ENCODE peak calls at places on chromosomes 12 and 14, in nine cellular contexts. One of them, this sample, is unnamed.

GRCh38 chr12:1474567-1475153 is 119.7 kb downstream of the FBXL14 start:
- DNase-seq in sigmoid colon: no peak
- DNase-seq in CD4-positive, alpha-beta memory T cell: no peak
- DNase-seq in upper lobe of right lung: no peak
- DNase-seq in pancreas: no peak
- DNase-seq in HL-60: no peak
- DNase-seq in psoas muscle: no peak
- DNase-seq in ascending aorta: no peak
- DNase-seq in PC-3: peak; percentile 67
- DNase-seq in this sample: no peak

GRCh38 chr14:68195126-68195525 is 375.5 kb downstream of the RAD51B start:
- DNase-seq in upper lobe of right lung: no peak
- DNase-seq in ascending aorta: no peak
- DNase-seq in CD4-positive, alpha-beta memory T cell: no peak
- DNase-seq in psoas muscle: no peak
- DNase-seq in HL-60: no peak
- DNase-seq in PC-3: peak; percentile 38
- DNase-seq in sigmoid colon: no peak
- DNase-seq in pancreas: no peak
- DNase-seq in this sample: no peak

GRCh38 chr12:13350381-13350780 is 153.9 kb downstream of the EMP1 start:
- DNase-seq in HL-60: no peak
- DNase-seq in sigmoid colon: no peak
- DNase-seq in PC-3: no peak
- DNase-seq in ascending aorta: no peak
- DNase-seq in upper lobe of right lung: no peak
- DNase-seq in CD4-positive, alpha-beta memory T cell: no peak
- DNase-seq in psoas muscle: no peak
- DNase-seq in pancreas: no peak
- DNase-seq in this sample: no peak

GRCh38 chr14:105061428-105062047 is 3.7 kb downstream of the GPR132 start:
- DNase-seq in HL-60: peak; percentile 73
- DNase-seq in ascending aorta: no peak
- DNase-seq in pancreas: peak; percentile 75
- DNase-seq in psoas muscle: peak; percentile 53
- DNase-seq in CD4-positive, alpha-beta memory T cell: peak; percentile 43
- DNase-seq in sigmoid colon: peak; percentile 76
- DNase-seq in PC-3: no peak
- DNase-seq in upper lobe of right lung: peak; percentile 76
- DNase-seq in this sample: peak; percentile 30

GRCh38 chr14:91047174-91047753 is 13.2 kb downstream of the RPS6KA5 start:
- DNase-seq in PC-3: no peak
- DNase-seq in psoas muscle: no peak
- DNase-seq in ascending aorta: no peak
- DNase-seq in upper lobe of right lung: no peak
- DNase-seq in CD4-positive, alpha-beta memory T cell: peak; percentile 11
- DNase-seq in HL-60: no peak
- DNase-seq in pancreas: no peak
- DNase-seq in sigmoid colon: no peak
- DNase-seq in this sample: no peak

GRCh38 chr12:125218952-125219351 is 153.7 kb downstream of the AACS start:
- DNase-seq in ascending aorta: no peak
- DNase-seq in upper lobe of right lung: no peak
- DNase-seq in HL-60: peak; percentile 20
- DNase-seq in sigmoid colon: no peak
- DNase-seq in PC-3: no peak
- DNase-seq in CD4-positive, alpha-beta memory T cell: no peak
- DNase-seq in pancreas: no peak
- DNase-seq in psoas muscle: no peak
- DNase-seq in this sample: no peak

GRCh38 chr12:121800694-121801600 is 2.9 kb upstream of the SETD1B start:
- DNase-seq in HL-60: peak; percentile 64
- DNase-seq in PC-3: peak; percentile 71
- DNase-seq in CD4-positive, alpha-beta memory T cell: peak; percentile 76
- DNase-seq in ascending aorta: peak; percentile 88
- DNase-seq in psoas muscle: peak; percentile 81
- DNase-seq in upper lobe of right lung: peak; percentile 86
- DNase-seq in sigmoid colon: peak; percentile 93
- DNase-seq in pancreas: peak; percentile 93
- DNase-seq in this sample: peak; percentile 87

GRCh38 chr14:96165493-96166474 is 38.9 kb upstream of the BDKRB2 start:
- DNase-seq in ascending aorta: no peak
- DNase-seq in sigmoid colon: peak; percentile 26
- DNase-seq in PC-3: no peak
- DNase-seq in psoas muscle: no peak
- DNase-seq in pancreas: no peak
- DNase-seq in HL-60: no peak
- DNase-seq in CD4-positive, alpha-beta memory T cell: no peak
- DNase-seq in upper lobe of right lung: no peak
- DNase-seq in this sample: peak; percentile 7

GRCh38 chr12:4771960-4772566 is 51.9 kb downstream of the GALNT8 start:
- DNase-seq in PC-3: no peak
- DNase-seq in upper lobe of right lung: no peak
- DNase-seq in sigmoid colon: no peak
- DNase-seq in HL-60: no peak
- DNase-seq in psoas muscle: no peak
- DNase-seq in CD4-positive, alpha-beta memory T cell: no peak
- DNase-seq in pancreas: no peak
- DNase-seq in ascending aorta: no peak
- DNase-seq in this sample: no peak

GRCh38 chr14:55329999-55330710 is 58.9 kb downstream of the FBXO34 start:
- DNase-seq in sigmoid colon: no peak
- DNase-seq in pancreas: no peak
- DNase-seq in HL-60: no peak
- DNase-seq in ascending aorta: no peak
- DNase-seq in PC-3: peak; percentile 68
- DNase-seq in upper lobe of right lung: no peak
- DNase-seq in psoas muscle: no peak
- DNase-seq in CD4-positive, alpha-beta memory T cell: no peak
- DNase-seq in this sample: peak; percentile 13

GRCh38 chr14:69532561-69533335 is 41.9 kb downstream of the CCDC177 start:
- DNase-seq in HL-60: no peak
- DNase-seq in CD4-positive, alpha-beta memory T cell: no peak
- DNase-seq in upper lobe of right lung: no peak
- DNase-seq in PC-3: peak; percentile 65
- DNase-seq in psoas muscle: no peak
- DNase-seq in pancreas: no peak
- DNase-seq in sigmoid colon: no peak
- DNase-seq in ascending aorta: no peak
- DNase-seq in this sample: no peak

GRCh38 chr14:68173227-68173972 is 353.8 kb downstream of the RAD51B start:
- DNase-seq in sigmoid colon: no peak
- DNase-seq in psoas muscle: no peak
- DNase-seq in ascending aorta: no peak
- DNase-seq in pancreas: no peak
- DNase-seq in upper lobe of right lung: no peak
- DNase-seq in PC-3: no peak
- DNase-seq in CD4-positive, alpha-beta memory T cell: no peak
- DNase-seq in HL-60: no peak
- DNase-seq in this sample: no peak

GRCh38 chr14:96108911-96109310 is 69.7 kb downstream of the C14orf132 start:
- DNase-seq in ascending aorta: no peak
- DNase-seq in psoas muscle: no peak
- DNase-seq in CD4-positive, alpha-beta memory T cell: no peak
- DNase-seq in pancreas: no peak
- DNase-seq in upper lobe of right lung: no peak
- DNase-seq in PC-3: no peak
- DNase-seq in HL-60: no peak
- DNase-seq in sigmoid colon: no peak
- DNase-seq in this sample: no peak

GRCh38 chr14:71328183-71328582 is 420.9 kb downstream of the PCNX1 start:
- DNase-seq in sigmoid colon: no peak
- DNase-seq in HL-60: no peak
- DNase-seq in PC-3: no peak
- DNase-seq in upper lobe of right lung: no peak
- DNase-seq in pancreas: no peak
- DNase-seq in CD4-positive, alpha-beta memory T cell: no peak
- DNase-seq in psoas muscle: no peak
- DNase-seq in ascending aorta: no peak
- DNase-seq in this sample: no peak

DNA sequence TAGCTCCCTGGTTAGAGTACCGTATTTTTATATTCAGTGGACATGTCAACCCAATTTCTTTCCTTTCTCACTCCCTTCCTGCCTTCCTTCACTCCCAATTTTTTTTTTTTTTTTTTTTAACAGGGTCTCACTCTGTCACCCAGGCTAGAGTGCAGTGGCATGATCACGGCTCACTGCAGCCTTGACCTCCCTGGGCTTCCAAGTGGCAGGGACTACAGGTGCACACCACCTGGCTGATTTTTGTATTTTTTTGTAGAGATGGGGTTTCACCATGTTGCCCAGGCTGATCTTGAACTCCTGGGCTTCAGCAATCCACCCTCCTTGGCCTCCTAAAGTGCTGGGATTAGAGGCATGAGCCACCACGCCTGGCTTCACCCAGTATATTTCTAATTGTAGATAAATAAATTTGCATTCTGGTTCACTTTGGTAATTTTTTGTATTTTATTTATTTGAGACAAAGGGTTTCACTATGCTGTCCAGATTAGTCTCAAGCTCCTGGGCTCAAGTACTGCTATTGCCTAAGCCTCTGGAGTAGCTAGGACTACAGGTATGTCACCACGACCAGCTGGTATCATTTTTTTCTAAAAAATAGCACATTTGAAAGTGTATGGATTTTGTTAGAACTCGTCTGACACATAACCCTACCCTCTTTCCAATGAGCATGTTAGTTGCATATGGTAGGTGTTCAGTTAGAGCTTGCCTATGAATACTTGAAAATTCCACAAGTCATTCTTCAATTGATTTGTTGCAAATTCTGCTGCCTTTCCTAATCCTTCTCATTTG is 15.7 kb downstream of the SLC38A2 start:
- DNase-seq in upper lobe of right lung: no peak
- DNase-seq in psoas muscle: no peak
- DNase-seq in CD4-positive, alpha-beta memory T cell: no peak
- DNase-seq in HL-60: no peak
- DNase-seq in PC-3: peak; percentile 24
- DNase-seq in pancreas: no peak
- DNase-seq in sigmoid colon: no peak
- DNase-seq in ascending aorta: no peak
- DNase-seq in this sample: no peak
- H3K27ac ChIP-seq in upper lobe of right lung: no peak overlapping the region
- H3K27ac ChIP-seq in psoas muscle: peak overlapping the region; percentile 36
- H3K27ac ChIP-seq in CD4-positive, alpha-beta memory T cell: no peak overlapping the region
- H3K27ac ChIP-seq in HL-60: no peak overlapping the region
- H3K27ac ChIP-seq in PC-3: no peak overlapping the region
- H3K27ac ChIP-seq in pancreas: no peak overlapping the region
- H3K27ac ChIP-seq in sigmoid colon: peak overlapping the region; percentile 11
- H3K27ac ChIP-seq in ascending aorta: peak overlapping the region; percentile 40
- H3K27ac ChIP-seq in this sample: no peak overlapping the region

GRCh38 chr14:22845103-22845394 is 8.7 kb downstream of the MMP14 start:
- DNase-seq in ascending aorta: no peak
- DNase-seq in upper lobe of right lung: no peak
- DNase-seq in pancreas: no peak
- DNase-seq in PC-3: no peak
- DNase-seq in sigmoid colon: no peak
- DNase-seq in psoas muscle: no peak
- DNase-seq in CD4-positive, alpha-beta memory T cell: no peak
- DNase-seq in HL-60: no peak
- DNase-seq in this sample: no peak
- H3K27me3 ChIP-seq in ascending aorta: no peaks in the 10 kb centered on the region
- H3K27me3 ChIP-seq in upper lobe of right lung: no peaks in the 10 kb centered on the region
- H3K27me3 ChIP-seq in pancreas: no peaks in the 10 kb centered on the region
- H3K27me3 ChIP-seq in PC-3: no peaks in the 10 kb centered on the region
- H3K27me3 ChIP-seq in sigmoid colon: no peaks in the 10 kb centered on the region
- H3K27me3 ChIP-seq in psoas muscle: no peaks in the 10 kb centered on the region
- H3K27me3 ChIP-seq in CD4-positive, alpha-beta memory T cell: no peaks in the 10 kb centered on the region
- H3K27me3 ChIP-seq in HL-60: no peaks in the 10 kb centered on the region
- H3K27me3 ChIP-seq in this sample: no peaks in the 10 kb centered on the region

DNA sequence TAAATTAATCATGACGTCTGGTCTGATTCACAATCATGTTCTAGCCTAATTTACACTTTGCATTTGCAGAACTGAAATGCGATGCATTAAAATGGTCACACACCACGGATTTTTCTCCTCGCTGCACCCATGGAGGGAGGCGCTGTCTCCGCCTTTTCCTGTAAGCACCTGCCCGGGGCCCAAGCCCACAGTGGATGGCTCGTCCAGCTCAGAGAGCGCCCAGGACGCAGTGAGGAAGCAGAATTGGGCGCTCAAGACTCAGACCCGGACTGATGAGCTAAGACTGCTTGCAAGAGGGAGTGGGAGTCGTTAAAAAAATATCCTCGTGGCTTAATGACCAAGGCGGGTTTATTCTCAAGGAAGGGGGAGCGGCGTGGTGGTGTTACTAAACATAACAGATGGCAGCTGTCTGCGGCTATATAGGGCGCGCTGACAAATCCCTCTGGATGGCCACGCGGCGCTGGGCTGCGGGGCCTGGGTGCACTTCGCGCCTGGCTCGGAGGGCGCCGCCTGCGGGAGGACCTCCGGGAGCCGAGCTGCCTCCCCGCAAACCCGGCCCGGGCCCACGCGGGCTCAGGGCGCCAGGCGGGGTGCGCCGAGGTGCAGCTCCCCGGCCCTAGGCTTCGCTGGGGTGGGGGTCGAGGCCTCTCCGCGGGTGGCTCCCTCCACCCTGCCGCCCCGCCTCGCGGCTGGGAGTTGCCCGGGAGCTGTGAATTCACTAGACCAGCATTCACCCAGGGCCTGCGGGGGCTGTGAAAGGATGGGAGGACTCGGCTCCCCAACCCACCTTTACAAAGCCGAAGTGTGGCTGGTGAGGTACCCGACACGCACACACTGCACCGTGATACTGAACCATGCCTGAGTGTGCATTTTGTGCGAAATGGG is 78.7 kb downstream of the PPM1A start:
- DNase-seq in psoas muscle: peak; percentile 50
- DNase-seq in pancreas: peak; percentile 87
- DNase-seq in upper lobe of right lung: peak; percentile 69
- DNase-seq in CD4-positive, alpha-beta memory T cell: peak; percentile 27
- DNase-seq in ascending aorta: no peak
- DNase-seq in sigmoid colon: no peak
- DNase-seq in PC-3: peak; percentile 47
- DNase-seq in HL-60: peak; percentile 17
- DNase-seq in this sample: peak; percentile 10
- H3K27ac ChIP-seq in psoas muscle: peak overlapping the region; percentile 64
- H3K27ac ChIP-seq in pancreas: peak overlapping the region; percentile 79
- H3K27ac ChIP-seq in upper lobe of right lung: no peak overlapping the region
- H3K27ac ChIP-seq in CD4-positive, alpha-beta memory T cell: no peak overlapping the region
- H3K27ac ChIP-seq in ascending aorta: no peak overlapping the region
- H3K27ac ChIP-seq in sigmoid colon: no peak overlapping the region
- H3K27ac ChIP-seq in PC-3: no peak overlapping the region
- H3K27ac ChIP-seq in HL-60: no peak overlapping the region
- H3K27ac ChIP-seq in this sample: no peak overlapping the region

DNA sequence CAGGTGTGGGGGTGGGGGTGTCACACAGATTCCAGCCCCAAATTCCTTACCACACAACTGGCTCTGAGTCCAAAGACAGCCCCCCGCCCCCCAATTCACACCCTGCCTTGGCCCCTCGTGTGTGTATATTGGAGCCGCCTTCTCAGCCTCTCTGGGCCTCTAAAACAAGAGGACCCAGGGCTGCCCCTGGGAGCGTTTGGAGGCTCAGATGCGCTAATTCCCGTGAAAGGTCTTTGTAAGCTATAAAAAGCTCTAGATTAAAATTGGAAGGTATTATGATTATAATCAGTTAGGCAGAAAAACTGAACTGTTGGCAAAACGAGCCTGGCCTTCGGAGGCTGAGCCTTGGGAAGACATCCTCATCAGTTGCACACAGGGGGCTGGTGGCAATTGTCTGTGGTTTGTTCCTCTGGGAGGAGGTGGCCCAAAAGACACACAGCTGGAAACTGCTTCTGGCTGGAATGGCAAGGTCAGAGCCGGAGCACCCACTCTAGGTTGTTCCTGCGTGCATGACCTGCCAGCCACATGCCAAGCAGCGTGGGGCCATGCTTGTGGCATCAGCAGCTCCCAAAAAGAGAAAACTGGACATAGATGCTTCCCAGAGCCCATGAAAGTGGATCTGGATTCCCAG is 118.5 kb downstream of the PHETA1 start:
- DNase-seq in pancreas: no peak
- DNase-seq in sigmoid colon: no peak
- DNase-seq in PC-3: no peak
- DNase-seq in HL-60: no peak
- DNase-seq in ascending aorta: no peak
- DNase-seq in psoas muscle: no peak
- DNase-seq in CD4-positive, alpha-beta memory T cell: no peak
- DNase-seq in upper lobe of right lung: no peak
- DNase-seq in this sample: no peak
- H3K27me3 ChIP-seq in pancreas: no peaks in the 10 kb centered on the region
- H3K27me3 ChIP-seq in sigmoid colon: no peaks in the 10 kb centered on the region
- H3K27me3 ChIP-seq in PC-3: peaks cover 12% of the 10 kb centered on the region
- H3K27me3 ChIP-seq in HL-60: no peaks in the 10 kb centered on the region
- H3K27me3 ChIP-seq in ascending aorta: no peaks in the 10 kb centered on the region
- H3K27me3 ChIP-seq in psoas muscle: peaks cover 12% of the 10 kb centered on the region
- H3K27me3 ChIP-seq in CD4-positive, alpha-beta memory T cell: no peaks in the 10 kb centered on the region
- H3K27me3 ChIP-seq in upper lobe of right lung: peaks cover 49% of the 10 kb centered on the region
- H3K27me3 ChIP-seq in this sample: no peaks in the 10 kb centered on the region